ENCODE peak calls at places on chromosomes 11 and 22, in nine cellular contexts. Z, F, P, K, Y, G, C, A and X are unnamed samples.

GRCh38 chr11:2564588-2565440 is 120.0 kb downstream of the KCNQ1 start:
- DNase-seq in Z (no peak), F (no peak), P (no peak), K (no peak), Y (no peak), G (peak; percentile 6), C (no peak), A (no peak), X (no peak)

GRCh38 chr11:37788141-37788877 is 1190.3 kb upstream of the RAG2 start:
- DNase-seq in Z (peak; percentile 89), F (no peak), P (no peak), K (no peak), Y (peak; percentile 29), G (no peak), C (no peak), A (peak; percentile 92), X (no peak)

GRCh38 chr11:123238297-123238696 is 43.2 kb upstream of the CLMP start:
- DNase-seq in Z (peak; percentile 33), F (no peak), P (no peak), K (no peak), Y (no peak), G (peak; percentile 14), C (no peak), A (no peak), X (no peak)

GRCh38 chr11:19196458-19196857 is 5.3 kb downstream of the CSRP3 start:
- DNase-seq in Z (no peak), F (no peak), P (no peak), K (peak; percentile 59), Y (no peak), G (no peak), C (no peak), A (peak; percentile 22), X (no peak)

GRCh38 chr22:33923660-33924246 is 3.5 kb upstream of the LARGE1 start:
- DNase-seq in Z (peak; percentile 61), F (no peak), P (peak; percentile 94), K (peak; percentile 89), Y (no peak), G (peak; percentile 80), C (peak; percentile 74), A (peak; percentile 70), X (no peak)

GRCh38 chr11:35711173-35711910 is 48.8 kb downstream of the TRIM44 start:
- DNase-seq in Z (no peak), F (no peak), P (no peak), K (no peak), Y (no peak), G (no peak), C (no peak), A (peak; percentile 11), X (no peak)

GRCh38 chr11:131966667-131967066 is 596.3 kb downstream of the NTM start:
- DNase-seq in Z (no peak), F (no peak), P (no peak), K (no peak), Y (no peak), G (no peak), C (no peak), A (no peak), X (no peak)

GRCh38 chr22:39721456-39722325 is 151.1 kb downstream of the CACNA1I start:
- DNase-seq in Z (no peak), F (no peak), P (no peak), K (no peak), Y (no peak), G (no peak), C (no peak), A (no peak), X (peak; percentile 40)

GRCh38 chr11:3094223-3094824 is 37.1 kb upstream of the CARS1 start:
- DNase-seq in Z (no peak), F (no peak), P (no peak), K (no peak), Y (no peak), G (no peak), C (no peak), A (no peak), X (no peak)

GRCh38 chr11:17434108-17434507 is 42.5 kb downstream of the ABCC8 start:
- DNase-seq in Z (no peak), F (no peak), P (no peak), K (no peak), Y (no peak), G (no peak), C (no peak), A (no peak), X (peak; percentile 53)

GRCh38 chr11:2207773-2208621 is 36.4 kb upstream of the TH start:
- DNase-seq in Z (no peak), F (no peak), P (no peak), K (no peak), Y (no peak), G (peak; percentile 8), C (no peak), A (no peak), X (peak; percentile 51)

GRCh38 chr11:118673361-118674093 is 5.9 kb downstream of the TREH start:
- DNase-seq in Z (no peak), F (no peak), P (no peak), K (no peak), Y (no peak), G (no peak), C (no peak), A (no peak), X (no peak)

GRCh38 chr22:42959472-42960145 is 55.3 kb downstream of the PACSIN2 start:
- DNase-seq in Z (peak; percentile 86), F (no peak), P (no peak), K (peak; percentile 68), Y (no peak), G (peak; percentile 84), C (peak; percentile 61), A (peak; percentile 86), X (no peak)

GRCh38 chr22:27885977-27886842 is 32.8 kb downstream of the PITPNB start:
- DNase-seq in Z (peak; percentile 78), F (no peak), P (peak; percentile 61), K (peak; percentile 62), Y (no peak), G (peak; percentile 42), C (peak; percentile 23), A (peak; percentile 46), X (no peak)

GRCh38 chr11:9004310-9004945 is 627 bp upstream of the NRIP3 start:
- DNase-seq in Z (no peak), F (no peak), P (peak; percentile 74), K (no peak), Y (no peak), G (no peak), C (no peak), A (no peak), X (peak; percentile 83)

GRCh38 chr11:105861225-105861624 is 160.8 kb downstream of the MSANTD4 start:
- DNase-seq in Z (no peak), F (no peak), P (no peak), K (no peak), Y (no peak), G (no peak), C (no peak), A (peak; percentile 18), X (no peak)
- TF ChIP-seq CTCF in Z (peak; percentile 43), F (peak; percentile 24), P (peak; percentile 47), K (no peak), Y (peak; percentile 13), G (peak; percentile 23), C (no peak), A (peak; percentile 45), X (no peak)

DNA sequence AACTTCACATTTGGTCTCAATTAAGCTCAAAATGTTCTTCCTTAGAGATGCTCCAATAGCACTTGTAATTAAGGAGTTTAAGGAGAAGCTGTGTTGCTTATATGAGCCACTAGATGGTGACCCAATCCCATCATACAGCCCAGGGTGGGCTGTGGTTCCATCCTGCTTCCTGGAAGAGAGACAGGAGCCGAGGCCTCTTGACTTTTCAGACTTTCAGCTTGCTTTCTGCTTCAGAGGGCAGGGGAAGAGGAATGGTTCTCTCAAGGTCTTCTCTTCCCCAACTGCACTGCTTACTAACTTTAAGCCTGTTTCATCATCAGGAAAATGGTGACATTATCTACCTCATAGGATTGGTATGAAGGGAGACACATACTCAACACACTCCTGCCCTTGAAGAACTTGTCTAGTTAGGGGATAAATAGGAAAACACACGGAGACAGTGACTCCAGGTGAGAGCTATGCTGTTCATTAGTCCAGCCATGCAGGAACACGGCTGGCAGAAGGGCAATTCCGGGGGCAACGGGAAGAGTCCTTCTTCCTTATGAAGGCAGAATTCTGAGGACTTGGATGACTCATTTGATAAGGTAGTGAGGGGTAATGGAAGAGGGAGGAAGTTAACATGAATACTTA is 20.1 kb downstream of the TMEM218 start:
- DNase-seq in Z (peak; percentile 83), F (no peak), P (peak; percentile 89), K (no peak), Y (no peak), G (no peak), C (no peak), A (peak; percentile 40), X (peak; percentile 41)
- TF ChIP-seq CTCF in Z (peak; percentile 67), F (peak; percentile 54), P (peak; percentile 96), K (no peak), Y (peak; percentile 62), G (peak; percentile 60), C (peak; percentile 51), A (peak; percentile 42), X (peak; percentile 33)

GRCh38 chr11:67629386-67630229 is at the start of gene NUDT8:
- DNase-seq in Z (peak; percentile 81), F (no peak), P (peak; percentile 94), K (peak; percentile 90), Y (no peak), G (peak; percentile 83), C (peak; percentile 70), A (peak; percentile 85), X (peak; percentile 98)
- TF ChIP-seq CTCF in Z (peak; percentile 78), F (peak; percentile 97), P (peak; percentile 87), K (peak; percentile 2), Y (peak; percentile 86), G (peak; percentile 91), C (peak; percentile 86), A (peak; percentile 88), X (peak; percentile 42)

GRCh38 chr11:66867425-66868040 is 10.7 kb downstream of the LRFN4 start:
- DNase-seq in Z (no peak), F (no peak), P (no peak), K (no peak), Y (no peak), G (no peak), C (no peak), A (no peak), X (no peak)

GRCh38 chr11:66868082-66868725 is 11.3 kb downstream of the LRFN4 start:
- DNase-seq in Z (no peak), F (no peak), P (no peak), K (no peak), Y (no peak), G (no peak), C (no peak), A (no peak), X (no peak)

GRCh38 chr11:66869471-66869870 is 12.6 kb downstream of the LRFN4 start:
- DNase-seq in Z (no peak), F (no peak), P (no peak), K (no peak), Y (no peak), G (no peak), C (no peak), A (no peak), X (no peak)

GRCh38 chr11:66870131-66870530 is 13.3 kb downstream of the LRFN4 start:
- DNase-seq in Z (no peak), F (no peak), P (no peak), K (no peak), Y (no peak), G (no peak), C (no peak), A (no peak), X (no peak)

DNA sequence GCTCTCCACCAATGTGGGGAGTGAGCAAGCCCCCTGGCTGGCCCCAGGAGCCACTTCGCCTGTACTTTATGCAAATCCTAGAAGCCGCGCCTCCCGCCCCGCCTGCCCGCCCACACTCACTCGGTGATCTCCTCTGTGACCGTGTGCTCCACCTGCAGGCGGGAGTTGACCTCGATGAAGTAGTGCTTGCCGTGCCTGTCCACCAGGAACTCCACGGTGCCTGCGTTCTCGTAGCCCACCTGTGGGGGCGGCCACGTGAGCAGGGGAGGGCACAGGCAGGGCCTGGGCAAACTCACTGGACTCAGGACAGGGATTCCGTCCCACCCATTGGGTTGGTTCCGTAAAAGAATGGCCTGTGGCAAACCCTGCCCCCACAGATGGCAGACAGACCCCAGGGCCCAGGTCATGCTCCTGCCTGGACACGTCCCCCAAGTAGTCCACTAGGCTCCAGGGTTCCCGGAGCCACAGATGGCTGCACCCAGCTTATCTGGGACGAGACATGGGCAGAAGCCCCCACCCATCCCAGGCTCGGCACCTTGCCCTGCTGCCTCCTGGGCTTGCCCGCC is 11.9 kb downstream of the LRFN4 start:
- DNase-seq in Z (no peak), F (peak; percentile 27), P (peak; percentile 86), K (peak; percentile 92), Y (no peak), G (peak; percentile 81), C (no peak), A (peak; percentile 71), X (peak; percentile 92)
- TF ChIP-seq CTCF in Z (no peak), F (peak; percentile 50), P (peak; percentile 67), K (peak; percentile 50), Y (no peak), G (peak; percentile 78), C (no peak), A (peak; percentile 27), X (peak; percentile 23)